ENCODE peak calls at places on chromosomes 2 and 18, in five cellular contexts. G is astrocyte, X is Karpas-422, K is IMR-90, M is HepG2. A is an unnamed sample.

GRCh38 chr2:158893057-158893456 is 75.4 kb upstream of the TANC1 start:
- DNase-seq in G (peak), K (peak), M (no peak), X (no peak), A (peak)

GRCh38 chr2:10071176-10071575 is 9.0 kb downstream of the CYS1 start:
- DNase-seq in X (no peak), K (no peak), M (no peak), G (no peak), A (no peak)

GRCh38 chr2:237875234-237876055 is 16.0 kb downstream of the RAMP1 start:
- DNase-seq in K (no peak), M (no peak), G (no peak), X (no peak), A (no peak)

GRCh38 chr18:12253517-12254136 is 534 bp upstream of the CIDEA start:
- DNase-seq in X (no peak), M (no peak), K (no peak), G (no peak), A (no peak)

GRCh38 chr2:70104231-70105111 is 17.2 kb downstream of the PCBP1 start:
- DNase-seq in G (peak), M (peak), K (peak), X (peak), A (peak)

GRCh38 chr2:113755690-113756063 is 765 bp downstream of the SLC35F5 start:
- DNase-seq in M (peak), G (peak), X (peak), K (peak), A (peak)

GRCh38 chr2:182541268-182541667 is 114.4 kb upstream of the PDE1A start:
- DNase-seq in G (no peak), X (no peak), M (no peak), K (no peak), A (no peak)

GRCh38 chr2:218962859-218963492 is 3.5 kb downstream of the CDK5R2 start:
- DNase-seq in K (peak), M (peak), G (peak), X (peak), A (peak)

GRCh38 chr2:181554511-181554910 is 97.3 kb downstream of the ITGA4 start:
- DNase-seq in K (no peak), G (no peak), M (no peak), X (no peak), A (no peak)

GRCh38 chr2:48399828-48400552 is 130.0 kb upstream of the STON1 start:
- DNase-seq in X (no peak), M (no peak), K (no peak), G (no peak), A (no peak)

GRCh38 chr18:57210711-57211411 is 64.0 kb downstream of the BOD1L2 start:
- DNase-seq in G (no peak), K (no peak), X (no peak), M (peak), A (no peak)

GRCh38 chr2:102975996-102976636 is 214.3 kb downstream of the TMEM182 start:
- DNase-seq in M (peak), K (peak), G (peak), X (peak), A (peak)

GRCh38 chr2:198657520-198658121 is 800.1 kb downstream of the SATB2 start:
- DNase-seq in K (peak), M (peak), X (peak), G (peak), A (peak)

GRCh38 chr2:178484245-178485041 is 4.2 kb downstream of the PLEKHA3 start:
- DNase-seq in G (peak), X (no peak), M (no peak), K (peak), A (peak)

GRCh38 chr2:163773276-163773675 is 37.5 kb upstream of the FIGN start:
- DNase-seq in X (no peak), G (no peak), K (no peak), M (no peak), A (no peak)

GRCh38 chr18:58158008-58158407 is 114.0 kb downstream of the NEDD4L start:
- DNase-seq in M (no peak), K (peak), X (no peak), G (no peak), A (no peak)

GRCh38 chr2:56084117-56084936 is 99.5 kb upstream of the CCDC85A start:
- DNase-seq in K (no peak), M (no peak), X (no peak), G (no peak), A (no peak)

GRCh38 chr18:58394607-58395425 is 234.1 kb downstream of the ALPK2 start:
- DNase-seq in K (peak), M (no peak), X (peak), G (no peak), A (no peak)

GRCh38 chr18:12862467-12862866 is 21.6 kb downstream of the PTPN2 start:
- DNase-seq in X (no peak), G (peak), M (no peak), K (no peak), A (no peak)

GRCh38 chr18:50726960-50727589 is 92.7 kb downstream of the MRO start:
- DNase-seq in G (no peak), X (no peak), K (no peak), M (no peak), A (no peak)

GRCh38 chr2:234422895-234423505 is 73.9 kb downstream of the ARL4C start:
- DNase-seq in M (no peak), G (no peak), X (peak), K (no peak), A (no peak)

GRCh38 chr18:77395941-77396340 is 146.3 kb downstream of the GALR1 start:
- DNase-seq in G (no peak), M (no peak), X (no peak), K (no peak), A (no peak)

GRCh38 chr2:161418715-161419337 is 2.7 kb downstream of the TBR1 start:
- DNase-seq in M (no peak), G (no peak), X (no peak), K (peak), A (peak)

GRCh38 chr18:13540783-13541182 is 185.6 kb downstream of the FAM210A start:
- DNase-seq in G (no peak), K (no peak), M (no peak), X (no peak), A (no peak)

GRCh38 chr2:129334128-129334527 is 645.3 kb upstream of the RAB6C start:
- DNase-seq in K (no peak), G (no peak), M (no peak), X (no peak), A (no peak)

GRCh38 chr18:53701697-53702096 is 522.8 kb downstream of the MBD2 start:
- DNase-seq in X (peak), M (no peak), G (no peak), K (no peak), A (no peak)

GRCh38 chr2:197215988-197216979 is 94.3 kb downstream of the ANKRD44 start:
- DNase-seq in X (peak), M (no peak), K (peak), G (peak), A (no peak)

GRCh38 chr18:74994502-74995403 is 214.2 kb downstream of the PTGR3 start:
- DNase-seq in K (peak), M (no peak), G (peak), X (no peak), A (no peak)

GRCh38 chr2:217653240-217653639 is 349.6 kb downstream of the TNS1 start:
- DNase-seq in X (no peak), G (peak), K (peak), M (no peak), A (peak)

GRCh38 chr2:233603520-233603919 is 13.9 kb upstream of the UGT1A8 start:
- DNase-seq in M (no peak), G (no peak), K (no peak), X (no peak), A (no peak)

GRCh38 chr18:79577451-79578395 is 101.9 kb upstream of the CTDP1 start:
- DNase-seq in K (peak), G (peak), X (no peak), M (no peak), A (peak)

GRCh38 chr2:79191081-79191480 is 31.5 kb upstream of the REG3A start:
- DNase-seq in K (no peak), M (no peak), G (no peak), X (no peak), A (no peak)

GRCh38 chr2:15943914-15944313 is 3.6 kb downstream of the MYCN start:
- DNase-seq in G (no peak), M (no peak), K (no peak), X (no peak), A (peak)

GRCh38 chr2:28649481-28650260 is 102.0 kb upstream of the PPP1CB start:
- DNase-seq in M (peak), X (no peak), K (peak), G (no peak), A (no peak)

GRCh38 chr2:219291910-219292490 is 12.8 kb downstream of the DNAJB2 start:
- DNase-seq in X (no peak), K (no peak), M (no peak), G (no peak), A (no peak)

DNA sequence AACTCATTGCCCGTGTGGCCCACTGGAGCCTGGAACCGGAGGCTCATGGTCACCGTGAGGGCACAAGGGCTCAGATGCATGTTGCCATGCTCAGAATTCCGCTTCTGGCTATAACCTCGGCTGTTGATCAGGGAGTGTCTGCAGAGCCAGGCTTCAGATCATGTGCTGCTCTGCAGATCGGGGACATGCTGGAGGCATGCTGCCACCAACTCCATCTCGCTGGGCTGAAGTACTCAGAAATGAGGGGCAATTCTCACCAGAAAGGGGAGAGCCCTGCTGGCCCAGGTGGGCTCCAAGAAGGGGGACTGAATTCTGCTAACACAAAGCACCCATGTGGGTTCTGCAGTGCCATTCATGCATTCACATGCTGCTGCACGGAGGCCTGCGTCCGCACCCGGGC is 269.2 kb upstream of the PXDN start:
- DNase-seq in K (no peak), X (no peak), M (no peak), G (no peak), A (no peak)
- H3K4me2 ChIP-seq in K (no peak), X (no peak), M (no peak), G (peak), A (no peak)

DNA sequence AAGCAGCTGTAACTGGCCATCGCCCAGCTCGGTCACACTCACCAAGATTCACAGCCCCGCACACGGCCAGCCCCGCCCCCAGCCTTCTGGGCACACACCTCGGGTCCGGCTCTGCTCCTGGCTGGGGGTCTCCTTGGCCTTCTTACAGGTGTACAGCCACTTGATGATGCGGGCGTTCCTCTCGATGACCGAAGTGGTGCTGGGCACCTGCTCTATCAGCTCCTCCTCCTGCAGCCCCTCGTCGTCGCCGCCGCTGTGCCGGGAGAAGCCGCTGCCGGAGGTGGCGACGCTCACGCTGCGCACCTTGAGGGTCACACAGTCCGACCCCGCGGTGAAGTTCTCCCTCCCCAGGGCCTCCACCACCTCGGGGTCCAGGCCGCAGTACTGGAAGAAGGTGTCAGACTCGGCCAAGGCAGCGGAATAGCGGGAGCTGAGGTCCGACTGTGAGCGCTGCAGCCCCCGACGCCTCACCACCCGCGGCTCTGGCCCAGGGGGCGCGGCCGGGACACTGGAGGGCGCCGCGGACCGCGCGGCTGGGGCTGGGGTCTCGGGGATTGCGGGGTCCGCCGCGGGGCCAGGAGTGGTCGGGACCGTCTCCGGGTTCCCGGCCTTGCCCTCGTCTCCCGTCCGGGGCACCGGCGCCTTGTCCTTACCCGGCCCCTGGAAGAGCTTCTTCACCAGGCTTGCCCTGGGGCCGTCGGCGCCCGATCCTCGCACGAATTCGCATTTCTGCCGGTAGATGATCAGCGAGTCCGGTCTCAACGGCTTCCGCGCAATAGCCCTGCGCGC is 769 bp downstream of the FAM110C start:
- DNase-seq in G (no peak), K (no peak), M (no peak), X (no peak), A (peak)
- H3K4me2 ChIP-seq in G (peak), K (no peak), M (peak), X (no peak), A (no peak)

GRCh38 chr2:207975910-207976309 is 49.4 kb downstream of the PLEKHM3 start:
- DNase-seq in X (no peak), G (no peak), M (no peak), K (no peak), A (no peak)
- H3K4me2 ChIP-seq in X (no peak), G (no peak), M (no peak), K (no peak), A (no peak)

GRCh38 chr2:46649004-46649403 is 169.6 kb downstream of the TMEM247 start:
- DNase-seq in X (no peak), K (no peak), M (no peak), G (no peak), A (no peak)
- H3K4me2 ChIP-seq in X (no peak), K (no peak), M (no peak), G (no peak), A (no peak)

GRCh38 chr2:20666114-20666363 is 905 bp upstream of the GDF7 start:
- DNase-seq in K (no peak), X (no peak), M (no peak), G (no peak), A (peak)
- H3K4me2 ChIP-seq in K (no peak), X (peak), M (peak), G (peak), A (peak)

DNA sequence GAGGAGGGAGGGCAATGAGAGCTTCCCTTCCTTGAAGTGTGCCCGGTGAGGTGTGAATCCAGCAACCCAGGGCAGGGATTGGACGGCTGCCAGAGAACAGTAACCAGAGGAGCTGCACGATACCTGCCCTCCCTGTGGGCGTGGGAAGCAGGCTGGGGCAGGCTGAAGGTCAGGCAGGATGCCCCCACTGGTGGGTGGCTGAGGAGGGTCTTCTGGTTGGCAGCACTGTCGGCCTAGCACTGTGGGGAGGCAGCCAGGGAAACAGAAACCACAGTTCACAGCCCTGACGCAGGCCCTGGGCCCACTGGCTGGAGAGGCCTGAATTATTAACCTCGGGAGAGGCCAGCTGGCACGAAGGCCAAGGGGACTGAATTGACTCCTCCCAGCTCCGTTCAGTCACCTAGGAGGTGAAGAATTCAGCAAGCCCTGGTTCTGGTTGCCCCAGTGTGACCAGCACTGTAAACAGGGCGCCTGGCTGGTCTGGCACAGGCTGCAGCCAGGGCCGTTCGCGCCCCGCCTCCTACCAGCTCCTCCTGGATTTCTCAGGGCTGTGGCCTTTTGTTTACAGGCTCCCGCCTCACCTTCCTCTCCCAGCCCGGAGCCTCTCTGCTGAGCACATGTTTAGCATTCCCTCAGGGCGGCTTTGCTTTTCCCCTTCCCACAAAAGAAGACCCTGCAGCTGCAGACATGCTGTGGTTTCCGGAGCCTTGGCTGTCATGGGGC is 97.7 kb downstream of the B3GNT2 start:
- DNase-seq in M (peak), K (no peak), X (no peak), G (peak), A (peak)
- H3K4me2 ChIP-seq in M (peak), K (no peak), X (no peak), G (peak), A (no peak)

GRCh38 chr2:17476060-17476459 is 42.2 kb downstream of the RAD51AP2 start:
- DNase-seq in G (no peak), M (no peak), K (no peak), X (no peak), A (no peak)

GRCh38 chr2:17476820-17477219 is 41.4 kb downstream of the RAD51AP2 start:
- DNase-seq in G (no peak), M (no peak), K (no peak), X (no peak), A (no peak)

GRCh38 chr2:17471979-17472378 is 46.3 kb downstream of the RAD51AP2 start:
- DNase-seq in M (no peak), K (no peak), G (no peak), X (no peak), A (no peak)

GRCh38 chr2:17475285-17475684 is 43.0 kb downstream of the RAD51AP2 start:
- DNase-seq in M (no peak), X (peak), K (no peak), G (no peak), A (no peak)

DNA sequence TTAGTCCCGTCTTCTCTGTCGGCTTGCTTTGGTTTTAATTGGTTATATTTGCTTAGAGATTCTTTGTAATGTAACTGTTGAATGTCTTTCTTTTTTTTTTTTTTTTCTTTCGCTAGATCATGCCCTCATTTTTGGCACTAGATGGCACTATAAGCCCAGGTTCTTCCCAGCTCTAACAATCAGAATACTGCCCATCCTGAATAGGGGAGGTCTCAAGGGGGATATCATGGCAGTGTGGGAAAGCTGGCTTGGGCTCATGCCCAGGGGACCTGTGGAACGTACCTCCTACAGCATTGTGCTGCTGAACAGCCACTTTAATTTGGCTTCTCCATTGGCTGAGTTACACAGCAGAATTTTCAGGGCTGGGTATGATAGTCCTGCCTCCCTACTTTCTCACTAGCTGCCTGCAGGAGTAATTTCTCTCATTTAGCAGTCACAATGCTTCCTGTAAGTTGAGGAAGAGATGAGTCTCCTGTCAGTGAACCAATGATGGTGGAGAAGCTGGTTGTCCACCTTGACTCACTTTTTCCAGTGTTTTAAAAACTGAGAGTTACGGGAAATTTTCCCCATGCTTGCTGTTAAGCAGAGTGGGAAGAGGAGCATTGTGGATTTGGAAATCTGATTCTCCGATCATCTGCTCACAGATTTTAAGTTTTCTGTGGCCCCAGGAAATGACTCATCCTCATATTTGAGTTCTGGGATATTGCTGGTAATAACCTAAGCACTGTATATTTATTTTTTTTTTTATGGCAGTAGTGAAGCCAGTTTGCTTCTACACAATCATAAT is 47.2 kb downstream of the RAD51AP2 start:
- DNase-seq in X (peak), G (peak), M (peak), K (peak), A (peak)
- H3K4me2 ChIP-seq in X (no peak), G (peak), M (peak), K (no peak), A (peak)

A was measured in osteoblast.